ENCODE peak calls at places on chromosomes 5 and 9, in six cellular contexts. One of them, this sample, is unnamed.

GRCh38 chr5:175823731-175824525 is 47.5 kb upstream of the CPLX2 start:
- DNase-seq in lower lobe of right lung: no peak
- DNase-seq in ovary: no peak
- DNase-seq in mesendoderm: peak; percentile 79
- DNase-seq in upper lobe of right lung: no peak
- DNase-seq in uterus: no peak
- DNase-seq in this sample: no peak

GRCh38 chr5:167030500-167031120 is 1260.8 kb upstream of the WWC1 start:
- DNase-seq in lower lobe of right lung: no peak
- DNase-seq in ovary: no peak
- DNase-seq in mesendoderm: peak; percentile 86
- DNase-seq in upper lobe of right lung: no peak
- DNase-seq in uterus: no peak
- DNase-seq in this sample: peak; percentile 3

GRCh38 chr5:129271309-129271708 is 176.8 kb downstream of the ISOC1 start:
- DNase-seq in lower lobe of right lung: no peak
- DNase-seq in ovary: no peak
- DNase-seq in mesendoderm: peak; percentile 82
- DNase-seq in upper lobe of right lung: no peak
- DNase-seq in uterus: no peak
- DNase-seq in this sample: no peak

GRCh38 chr9:134422701-134423100 is 96.4 kb downstream of the RXRA start:
- DNase-seq in lower lobe of right lung: peak; percentile 65
- DNase-seq in ovary: no peak
- DNase-seq in mesendoderm: no peak
- DNase-seq in upper lobe of right lung: no peak
- DNase-seq in uterus: peak; percentile 68
- DNase-seq in this sample: peak; percentile 90

GRCh38 chr9:33082538-33083326 is 6.3 kb upstream of the SMU1 start:
- DNase-seq in lower lobe of right lung: peak; percentile 57
- DNase-seq in ovary: no peak
- DNase-seq in mesendoderm: no peak
- DNase-seq in upper lobe of right lung: no peak
- DNase-seq in uterus: no peak
- DNase-seq in this sample: no peak

GRCh38 chr5:79107020-79107796 is 4.4 kb upstream of the BHMT start:
- DNase-seq in lower lobe of right lung: no peak
- DNase-seq in ovary: no peak
- DNase-seq in mesendoderm: peak; percentile 9
- DNase-seq in upper lobe of right lung: no peak
- DNase-seq in uterus: no peak
- DNase-seq in this sample: no peak

GRCh38 chr5:171310816-171311697 is 2.0 kb downstream of the TLX3 start:
- DNase-seq in lower lobe of right lung: no peak
- DNase-seq in ovary: no peak
- DNase-seq in mesendoderm: peak; percentile 73
- DNase-seq in upper lobe of right lung: peak; percentile 61
- DNase-seq in uterus: no peak
- DNase-seq in this sample: no peak

GRCh38 chr5:120327180-120327579 is 136.9 kb upstream of the PRR16 start:
- DNase-seq in lower lobe of right lung: no peak
- DNase-seq in ovary: no peak
- DNase-seq in mesendoderm: no peak
- DNase-seq in upper lobe of right lung: no peak
- DNase-seq in uterus: no peak
- DNase-seq in this sample: no peak

GRCh38 chr5:161946911-161947310 is 99.0 kb downstream of the GABRA1 start:
- DNase-seq in lower lobe of right lung: no peak
- DNase-seq in ovary: no peak
- DNase-seq in mesendoderm: no peak
- DNase-seq in upper lobe of right lung: no peak
- DNase-seq in uterus: no peak
- DNase-seq in this sample: no peak

GRCh38 chr5:53091304-53091703 is 18.3 kb downstream of the MOCS2 start:
- DNase-seq in lower lobe of right lung: no peak
- DNase-seq in ovary: no peak
- DNase-seq in mesendoderm: peak; percentile 21
- DNase-seq in upper lobe of right lung: no peak
- DNase-seq in uterus: no peak
- DNase-seq in this sample: no peak

GRCh38 chr5:53089481-53089976 is 20.0 kb downstream of the MOCS2 start:
- DNase-seq in lower lobe of right lung: no peak
- DNase-seq in ovary: no peak
- DNase-seq in mesendoderm: no peak
- DNase-seq in upper lobe of right lung: no peak
- DNase-seq in uterus: no peak
- DNase-seq in this sample: no peak

GRCh38 chr5:53095222-53095621 is 14.3 kb downstream of the MOCS2 start:
- DNase-seq in lower lobe of right lung: no peak
- DNase-seq in ovary: no peak
- DNase-seq in mesendoderm: no peak
- DNase-seq in upper lobe of right lung: no peak
- DNase-seq in uterus: no peak
- DNase-seq in this sample: no peak

GRCh38 chr5:53090229-53090628 is 19.3 kb downstream of the MOCS2 start:
- DNase-seq in lower lobe of right lung: no peak
- DNase-seq in ovary: no peak
- DNase-seq in mesendoderm: no peak
- DNase-seq in upper lobe of right lung: no peak
- DNase-seq in uterus: no peak
- DNase-seq in this sample: no peak

DNA sequence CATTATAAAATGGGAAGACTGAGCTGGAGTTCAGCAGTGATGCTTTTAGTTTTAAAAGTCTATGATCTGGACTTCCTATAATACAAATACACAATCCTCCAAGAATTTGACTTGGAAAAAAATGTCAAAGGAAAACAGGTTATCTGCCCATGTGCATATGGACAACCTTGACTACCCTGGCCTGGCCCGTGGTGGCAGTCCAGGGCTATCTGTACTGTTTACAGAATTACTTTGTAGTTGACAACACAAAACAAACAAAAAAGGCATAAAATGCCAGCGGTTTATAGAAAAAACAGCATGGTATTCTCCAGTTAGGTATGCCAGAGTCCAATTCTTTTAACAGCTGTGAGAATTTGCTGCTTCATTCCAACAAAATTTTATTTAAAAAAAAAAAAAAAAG is 17.3 kb downstream of the MOCS2 start:
- DNase-seq in lower lobe of right lung: no peak
- DNase-seq in ovary: no peak
- DNase-seq in mesendoderm: no peak
- DNase-seq in upper lobe of right lung: no peak
- DNase-seq in uterus: no peak
- DNase-seq in this sample: no peak
- H3K4me1 ChIP-seq in lower lobe of right lung: no peaks in the 10 kb centered on the region
- H3K4me1 ChIP-seq in ovary: peaks cover 4% of the 10 kb centered on the region
- H3K4me1 ChIP-seq in mesendoderm: no peaks in the 10 kb centered on the region
- H3K4me1 ChIP-seq in upper lobe of right lung: no peaks in the 10 kb centered on the region
- H3K4me1 ChIP-seq in uterus: no peaks in the 10 kb centered on the region
- H3K4me1 ChIP-seq in this sample: peaks cover 28% of the 10 kb centered on the region

GRCh38 chr9:21964925-21965385 is 29.2 kb downstream of the CDKN2A start:
- DNase-seq in lower lobe of right lung: no peak
- DNase-seq in ovary: no peak
- DNase-seq in mesendoderm: peak; percentile 18
- DNase-seq in upper lobe of right lung: peak; percentile 73
- DNase-seq in uterus: no peak
- DNase-seq in this sample: peak; percentile 67

GRCh38 chr9:21967707-21968106 is 26.5 kb downstream of the CDKN2A start:
- DNase-seq in lower lobe of right lung: no peak
- DNase-seq in ovary: no peak
- DNase-seq in mesendoderm: peak; percentile 22
- DNase-seq in upper lobe of right lung: no peak
- DNase-seq in uterus: no peak
- DNase-seq in this sample: no peak

GRCh38 chr9:21967169-21967568 is 27.0 kb downstream of the CDKN2A start:
- DNase-seq in lower lobe of right lung: no peak
- DNase-seq in ovary: no peak
- DNase-seq in mesendoderm: peak; percentile 51
- DNase-seq in upper lobe of right lung: no peak
- DNase-seq in uterus: no peak
- DNase-seq in this sample: no peak

GRCh38 chr9:21965401-21965951 is 28.7 kb downstream of the CDKN2A start:
- DNase-seq in lower lobe of right lung: no peak
- DNase-seq in ovary: no peak
- DNase-seq in mesendoderm: peak; percentile 87
- DNase-seq in upper lobe of right lung: peak; percentile 78
- DNase-seq in uterus: no peak
- DNase-seq in this sample: peak; percentile 61

GRCh38 chr9:21966140-21966851 is 27.9 kb downstream of the CDKN2A start:
- DNase-seq in lower lobe of right lung: no peak
- DNase-seq in ovary: no peak
- DNase-seq in mesendoderm: peak; percentile 16
- DNase-seq in upper lobe of right lung: no peak
- DNase-seq in uterus: no peak
- DNase-seq in this sample: no peak
- H3K27me3 ChIP-seq in lower lobe of right lung: peaks cover 88% of the 10 kb centered on the region
- H3K27me3 ChIP-seq in ovary: no peaks in the 10 kb centered on the region
- H3K27me3 ChIP-seq in mesendoderm: peaks cover 60% of the 10 kb centered on the region
- H3K27me3 ChIP-seq in upper lobe of right lung: peaks cover 94% of the 10 kb centered on the region
- H3K27me3 ChIP-seq in uterus: peaks cover 22% of the 10 kb centered on the region
- H3K27me3 ChIP-seq in this sample: peaks cover 66% of the 10 kb centered on the region

GRCh38 chr5:142843029-142843905 is 73.1 kb downstream of the ARHGAP26 start:
- DNase-seq in lower lobe of right lung: no peak
- DNase-seq in ovary: no peak
- DNase-seq in mesendoderm: no peak
- DNase-seq in upper lobe of right lung: no peak
- DNase-seq in uterus: peak; percentile 77
- DNase-seq in this sample: no peak
- H3K4me1 ChIP-seq in lower lobe of right lung: peaks cover 49% of the 10 kb centered on the region
- H3K4me1 ChIP-seq in ovary: peaks cover 7% of the 10 kb centered on the region
- H3K4me1 ChIP-seq in mesendoderm: peaks cover 6% of the 10 kb centered on the region
- H3K4me1 ChIP-seq in upper lobe of right lung: peaks cover 42% of the 10 kb centered on the region
- H3K4me1 ChIP-seq in uterus: peaks cover 13% of the 10 kb centered on the region
- H3K4me1 ChIP-seq in this sample: peaks cover 52% of the 10 kb centered on the region

DNA sequence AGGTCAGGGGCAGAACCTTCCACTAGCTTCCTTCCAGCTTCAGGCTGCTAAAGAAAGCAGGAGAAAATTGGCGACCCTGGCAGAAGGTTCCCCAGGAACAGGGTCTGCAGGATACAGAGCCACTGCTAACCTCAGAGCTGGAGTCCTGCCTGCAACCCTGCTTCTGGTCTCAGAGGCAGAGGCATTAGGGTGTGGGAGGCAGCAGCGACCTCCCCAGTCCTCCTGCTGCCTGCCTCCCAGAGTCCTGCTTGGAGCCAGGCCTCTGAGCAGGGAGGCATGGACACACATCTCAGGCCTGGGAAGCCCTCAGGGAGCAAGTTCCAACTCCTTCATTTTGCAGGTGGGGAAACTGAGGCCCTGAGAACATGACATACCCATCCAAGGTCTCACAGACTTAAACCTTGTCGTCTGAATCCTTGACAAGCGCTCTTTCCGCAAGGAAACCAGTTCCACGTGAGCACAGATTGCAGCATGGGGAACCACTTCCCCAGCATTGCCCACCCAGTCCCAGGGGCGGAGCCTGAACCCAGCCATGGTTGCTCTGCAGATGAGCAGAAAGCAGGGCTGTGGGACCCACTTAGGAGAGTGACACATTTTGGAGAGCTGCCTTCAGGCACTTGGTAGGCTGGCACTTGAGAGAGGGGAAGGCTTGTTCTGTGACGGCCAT is 28.2 kb upstream of the HAND1 start:
- DNase-seq in lower lobe of right lung: no peak
- DNase-seq in ovary: no peak
- DNase-seq in mesendoderm: no peak
- DNase-seq in upper lobe of right lung: peak; percentile 21
- DNase-seq in uterus: no peak
- DNase-seq in this sample: no peak
- H3K27me3 ChIP-seq in lower lobe of right lung: no peaks in the 10 kb centered on the region
- H3K27me3 ChIP-seq in ovary: no peaks in the 10 kb centered on the region
- H3K27me3 ChIP-seq in mesendoderm: no peaks in the 10 kb centered on the region
- H3K27me3 ChIP-seq in upper lobe of right lung: no peaks in the 10 kb centered on the region
- H3K27me3 ChIP-seq in uterus: no peaks in the 10 kb centered on the region
- H3K27me3 ChIP-seq in this sample: peaks cover 4% of the 10 kb centered on the region

DNA sequence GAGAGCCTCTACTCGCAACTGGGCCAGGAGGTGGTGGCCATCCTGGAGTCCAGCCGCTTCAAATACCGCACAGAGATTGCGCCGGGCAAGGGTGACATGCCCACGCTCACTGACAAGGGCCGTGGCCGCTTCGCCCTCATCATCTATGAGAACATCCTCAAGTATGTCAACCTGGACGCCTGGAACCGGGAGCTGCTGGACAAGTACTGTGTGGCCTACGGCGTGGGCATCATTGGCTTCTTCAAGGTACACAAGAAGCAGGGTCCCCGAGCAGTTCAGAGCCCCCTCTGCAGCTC is 13.5 kb downstream of the NDST1 start:
- DNase-seq in lower lobe of right lung: no peak
- DNase-seq in ovary: no peak
- DNase-seq in mesendoderm: no peak
- DNase-seq in upper lobe of right lung: no peak
- DNase-seq in uterus: no peak
- DNase-seq in this sample: no peak
- H3K4me1 ChIP-seq in lower lobe of right lung: peaks cover 73% of the 10 kb centered on the region
- H3K4me1 ChIP-seq in ovary: peaks cover 20% of the 10 kb centered on the region
- H3K4me1 ChIP-seq in mesendoderm: peaks cover 3% of the 10 kb centered on the region
- H3K4me1 ChIP-seq in upper lobe of right lung: peaks cover 69% of the 10 kb centered on the region
- H3K4me1 ChIP-seq in uterus: no peaks in the 10 kb centered on the region
- H3K4me1 ChIP-seq in this sample: peaks cover 41% of the 10 kb centered on the region

GRCh38 chr9:109320734-109321448 is at the start of gene EPB41L4B:
- DNase-seq in lower lobe of right lung: peak; percentile 92
- DNase-seq in ovary: peak; percentile 88
- DNase-seq in mesendoderm: peak; percentile 96
- DNase-seq in upper lobe of right lung: peak; percentile 95
- DNase-seq in uterus: peak; percentile 75
- DNase-seq in this sample: peak; percentile 91
- H3K27me3 ChIP-seq in lower lobe of right lung: peaks cover 31% of the 10 kb centered on the region
- H3K27me3 ChIP-seq in ovary: no peaks in the 10 kb centered on the region
- H3K27me3 ChIP-seq in mesendoderm: no peaks in the 10 kb centered on the region
- H3K27me3 ChIP-seq in upper lobe of right lung: peaks cover 16% of the 10 kb centered on the region
- H3K27me3 ChIP-seq in uterus: peaks cover 4% of the 10 kb centered on the region
- H3K27me3 ChIP-seq in this sample: no peaks in the 10 kb centered on the region

This sample was measured in adrenal gland.